ENCODE peak calls at places on chromosomes 6 and 20, in four cellular contexts. A is kidney tubule cell, D is mesothelial cell of epicardium, N is GM12865. K is an unnamed sample.

GRCh38 chr6:107822154-107823046 is 1.7 kb downstream of the SCML4 start:
- DNase-seq in A (peak; percentile 28), D (no peak), N (peak; percentile 77), K (no peak)

GRCh38 chr6:85186546-85187170 is 263.2 kb upstream of the NT5E start:
- DNase-seq in A (peak; percentile 29), D (no peak), N (no peak), K (no peak)

GRCh38 chr6:32195902-32196681 is 3.6 kb upstream of the GPSM3 start:
- DNase-seq in A (peak; percentile 83), D (peak; percentile 76), N (peak; percentile 91), K (no peak)

GRCh38 chr20:35743693-35744491 is 1.8 kb upstream of the RBM39 start:
- DNase-seq in A (no peak), D (no peak), N (peak; percentile 62), K (no peak)

GRCh38 chr6:160933256-160933655 is 58.3 kb upstream of the MAP3K4 start:
- DNase-seq in A (no peak), D (no peak), N (no peak), K (no peak)

GRCh38 chr6:159107451-159108260 is 61.5 kb upstream of the FNDC1 start:
- DNase-seq in A (peak; percentile 12), D (no peak), N (peak; percentile 73), K (no peak)

GRCh38 chr6:3549314-3549940 is 92.6 kb upstream of the SLC22A23 start:
- DNase-seq in A (peak; percentile 77), D (no peak), N (no peak), K (no peak)

GRCh38 chr6:133964052-133964451 is 11.0 kb downstream of the TBPL1 start:
- DNase-seq in A (peak; percentile 33), D (no peak), N (peak; percentile 27), K (no peak)

GRCh38 chr6:107564223-107564855 is 74.4 kb downstream of the SOBP start:
- DNase-seq in A (no peak), D (no peak), N (no peak), K (no peak)

GRCh38 chr6:33314515-33314942 is 651 bp upstream of the TAPBP start:
- DNase-seq in A (peak; percentile 91), D (peak; percentile 42), N (peak; percentile 85), K (no peak)

GRCh38 chr6:13614126-13614925 is 809 bp upstream of the NOL7 start:
- DNase-seq in A (peak; percentile 57), D (no peak), N (peak; percentile 56), K (peak; percentile 18)

GRCh38 chr20:48858075-48858790 is 30.4 kb upstream of the PREX1 start:
- DNase-seq in A (no peak), D (no peak), N (no peak), K (no peak)

GRCh38 chr20:59340186-59340885 is 39.9 kb downstream of the EDN3 start:
- DNase-seq in A (no peak), D (no peak), N (no peak), K (no peak)

GRCh38 chr20:51680067-51680749 is 88.0 kb downstream of the ATP9A start:
- DNase-seq in A (no peak), D (no peak), N (no peak), K (no peak)

GRCh38 chr20:22430746-22431168 is 153.6 kb downstream of the FOXA2 start:
- DNase-seq in A (no peak), D (no peak), N (no peak), K (no peak)

GRCh38 chr6:79671605-79672266 is 40.6 kb downstream of the SH3BGRL2 start:
- DNase-seq in A (peak; percentile 84), D (no peak), N (peak; percentile 40), K (peak; percentile 19)

GRCh38 chr6:35687658-35688604 is 784 bp downstream of the FKBP5 start:
- DNase-seq in A (peak; percentile 62), D (peak; percentile 60), N (peak; percentile 81), K (peak; percentile 14)

GRCh38 chr6:113184736-113185135 is 672.4 kb upstream of the MARCKS start:
- DNase-seq in A (no peak), D (no peak), N (no peak), K (no peak)

GRCh38 chr6:155310596-155310995 is 3.7 kb downstream of the TFB1M start:
- DNase-seq in A (no peak), D (no peak), N (no peak), K (no peak)

GRCh38 chr6:5282191-5282623 is 20.9 kb downstream of the FARS2 start:
- DNase-seq in A (no peak), D (no peak), N (no peak), K (no peak)

GRCh38 chr6:156865019-156865629 is 87.9 kb downstream of the ARID1B start:
- DNase-seq in A (no peak), D (no peak), N (no peak), K (no peak)

GRCh38 chr6:41288025-41288777 is 1.7 kb upstream of the TREM1 start:
- DNase-seq in A (no peak), D (no peak), N (peak; percentile 48), K (peak; percentile 64)

GRCh38 chr20:8602389-8603116 is 466.3 kb upstream of the PLCB4 start:
- DNase-seq in A (peak; percentile 60), D (no peak), N (peak; percentile 63), K (no peak)

GRCh38 chr6:25331085-25331685 is 52.0 kb downstream of the CARMIL1 start:
- DNase-seq in A (no peak), D (no peak), N (no peak), K (no peak)

GRCh38 chr6:118982256-118982911 is 47.4 kb upstream of the MCM9 start:
- DNase-seq in A (no peak), D (no peak), N (no peak), K (no peak)

GRCh38 chr6:154457046-154457713 is 53.3 kb downstream of the CNKSR3 start:
- DNase-seq in A (peak; percentile 87), D (no peak), N (no peak), K (no peak)

GRCh38 chr20:14543040-14543439 is 205.6 kb upstream of the FLRT3 start:
- DNase-seq in A (no peak), D (no peak), N (no peak), K (no peak)

GRCh38 chr6:1384549-1385128 is 4.7 kb upstream of the FOXF2 start:
- DNase-seq in A (no peak), D (no peak), N (no peak), K (no peak)